ENCODE peak calls at places on chromosomes 11 and 22, in six cellular contexts. One of them, this sample, is unnamed.

GRCh38 chr22:28016781-28017557 is 97.9 kb upstream of the PITPNB start:
- DNase-seq in T-helper 2 cell: no peak
- DNase-seq in posterior cingulate gyrus: no peak
- DNase-seq in heart left ventricle: no peak
- DNase-seq in AG04450: no peak
- DNase-seq in sciatic nerve: peak
- DNase-seq in this sample: no peak

GRCh38 chr11:16047073-16047472 is 309.3 kb downstream of the SOX6 start:
- DNase-seq in T-helper 2 cell: no peak
- DNase-seq in posterior cingulate gyrus: no peak
- DNase-seq in heart left ventricle: no peak
- DNase-seq in AG04450: no peak
- DNase-seq in sciatic nerve: no peak
- DNase-seq in this sample: no peak

GRCh38 chr11:44605068-44605708 is 39.7 kb downstream of the CD82 start:
- DNase-seq in T-helper 2 cell: no peak
- DNase-seq in posterior cingulate gyrus: no peak
- DNase-seq in heart left ventricle: no peak
- DNase-seq in AG04450: no peak
- DNase-seq in sciatic nerve: no peak
- DNase-seq in this sample: no peak

GRCh38 chr22:22818202-22818538 is 69.4 kb upstream of the IGLL5 start:
- DNase-seq in T-helper 2 cell: no peak
- DNase-seq in posterior cingulate gyrus: no peak
- DNase-seq in heart left ventricle: no peak
- DNase-seq in AG04450: no peak
- DNase-seq in sciatic nerve: no peak
- DNase-seq in this sample: no peak

GRCh38 chr11:5203366-5203765 is 2.9 kb upstream of the OR51V1 start:
- DNase-seq in T-helper 2 cell: no peak
- DNase-seq in posterior cingulate gyrus: no peak
- DNase-seq in heart left ventricle: no peak
- DNase-seq in AG04450: no peak
- DNase-seq in sciatic nerve: no peak
- DNase-seq in this sample: no peak

GRCh38 chr22:43534916-43535315 is 123.1 kb downstream of the MPPED1 start:
- DNase-seq in T-helper 2 cell: no peak
- DNase-seq in posterior cingulate gyrus: no peak
- DNase-seq in heart left ventricle: no peak
- DNase-seq in AG04450: no peak
- DNase-seq in sciatic nerve: no peak
- DNase-seq in this sample: no peak

GRCh38 chr11:68373810-68374501 is 61.6 kb downstream of the LRP5 start:
- DNase-seq in T-helper 2 cell: no peak
- DNase-seq in posterior cingulate gyrus: peak
- DNase-seq in heart left ventricle: peak
- DNase-seq in AG04450: no peak
- DNase-seq in sciatic nerve: no peak
- DNase-seq in this sample: no peak

GRCh38 chr11:47317078-47317828 is 35.2 kb downstream of the MYBPC3 start:
- DNase-seq in T-helper 2 cell: no peak
- DNase-seq in posterior cingulate gyrus: no peak
- DNase-seq in heart left ventricle: no peak
- DNase-seq in AG04450: no peak
- DNase-seq in sciatic nerve: peak
- DNase-seq in this sample: no peak

GRCh38 chr22:37470087-37470445 is 16.1 kb downstream of the MFNG start:
- DNase-seq in T-helper 2 cell: no peak
- DNase-seq in posterior cingulate gyrus: no peak
- DNase-seq in heart left ventricle: no peak
- DNase-seq in AG04450: no peak
- DNase-seq in sciatic nerve: no peak
- DNase-seq in this sample: no peak

GRCh38 chr11:13140028-13140870 is 131.1 kb downstream of the RASSF10 start:
- DNase-seq in T-helper 2 cell: no peak
- DNase-seq in posterior cingulate gyrus: no peak
- DNase-seq in heart left ventricle: no peak
- DNase-seq in AG04450: no peak
- DNase-seq in sciatic nerve: no peak
- DNase-seq in this sample: no peak

GRCh38 chr11:5367461-5368074 is 16.0 kb upstream of the OR51M1 start:
- DNase-seq in T-helper 2 cell: no peak
- DNase-seq in posterior cingulate gyrus: no peak
- DNase-seq in heart left ventricle: peak
- DNase-seq in AG04450: peak
- DNase-seq in sciatic nerve: no peak
- DNase-seq in this sample: no peak

GRCh38 chr11:65488273-65489058 is 10.4 kb upstream of the MALAT1 start:
- DNase-seq in T-helper 2 cell: no peak
- DNase-seq in posterior cingulate gyrus: peak
- DNase-seq in heart left ventricle: peak
- DNase-seq in AG04450: no peak
- DNase-seq in sciatic nerve: no peak
- DNase-seq in this sample: no peak

GRCh38 chr11:19800714-19801519 is 88.3 kb downstream of the NAV2 start:
- DNase-seq in T-helper 2 cell: no peak
- DNase-seq in posterior cingulate gyrus: no peak
- DNase-seq in heart left ventricle: no peak
- DNase-seq in AG04450: no peak
- DNase-seq in sciatic nerve: no peak
- DNase-seq in this sample: no peak

GRCh38 chr11:102312656-102313055 is 4.6 kb upstream of the BIRC3 start:
- DNase-seq in T-helper 2 cell: no peak
- DNase-seq in posterior cingulate gyrus: no peak
- DNase-seq in heart left ventricle: no peak
- DNase-seq in AG04450: no peak
- DNase-seq in sciatic nerve: no peak
- DNase-seq in this sample: no peak

This sample was measured in KG1.